ENCODE peak calls at places on chromosomes 7 and 10, in eight cellular contexts. One of them, this sample, is unnamed.

GRCh38 chr7:41130021-41130420 is 572.9 kb downstream of the INHBA start:
- DNase-seq in IMR-90: no peak
- DNase-seq in GM12865: no peak
- DNase-seq in prostate gland: no peak
- DNase-seq in Panc1: no peak
- DNase-seq in PC-9: no peak
- DNase-seq in AG10803: no peak
- DNase-seq in mammary epithelial cell: no peak
- DNase-seq in this sample: no peak

GRCh38 chr7:80014507-80014906 is 120.1 kb upstream of the GNAI1 start:
- DNase-seq in IMR-90: peak; percentile 66
- DNase-seq in GM12865: no peak
- DNase-seq in prostate gland: no peak
- DNase-seq in Panc1: no peak
- DNase-seq in PC-9: no peak
- DNase-seq in AG10803: peak; percentile 28
- DNase-seq in mammary epithelial cell: peak; percentile 1
- DNase-seq in this sample: no peak

GRCh38 chr7:137882806-137883205 is 36.0 kb upstream of the DGKI start:
- DNase-seq in IMR-90: peak; percentile 50
- DNase-seq in GM12865: no peak
- DNase-seq in prostate gland: no peak
- DNase-seq in Panc1: no peak
- DNase-seq in PC-9: no peak
- DNase-seq in AG10803: peak; percentile 19
- DNase-seq in mammary epithelial cell: no peak
- DNase-seq in this sample: no peak

GRCh38 chr7:150811-151221 is 41.6 kb upstream of the FAM20C start:
- DNase-seq in IMR-90: no peak
- DNase-seq in GM12865: no peak
- DNase-seq in prostate gland: no peak
- DNase-seq in Panc1: no peak
- DNase-seq in PC-9: no peak
- DNase-seq in AG10803: no peak
- DNase-seq in mammary epithelial cell: no peak
- DNase-seq in this sample: no peak

GRCh38 chr7:40827217-40828085 is 692.6 kb downstream of the SUGCT start:
- DNase-seq in IMR-90: no peak
- DNase-seq in GM12865: no peak
- DNase-seq in prostate gland: no peak
- DNase-seq in Panc1: no peak
- DNase-seq in PC-9: no peak
- DNase-seq in AG10803: peak; percentile 90
- DNase-seq in mammary epithelial cell: peak; percentile 76
- DNase-seq in this sample: no peak

GRCh38 chr7:7799138-7799537 is 80.7 kb upstream of the RPA3 start:
- DNase-seq in IMR-90: peak; percentile 61
- DNase-seq in GM12865: no peak
- DNase-seq in prostate gland: no peak
- DNase-seq in Panc1: peak; percentile 64
- DNase-seq in PC-9: peak; percentile 25
- DNase-seq in AG10803: peak; percentile 49
- DNase-seq in mammary epithelial cell: no peak
- DNase-seq in this sample: no peak

GRCh38 chr10:96341219-96342182 is 17.3 kb downstream of the OPALIN start:
- DNase-seq in IMR-90: no peak
- DNase-seq in GM12865: peak; percentile 62
- DNase-seq in prostate gland: no peak
- DNase-seq in Panc1: no peak
- DNase-seq in PC-9: no peak
- DNase-seq in AG10803: no peak
- DNase-seq in mammary epithelial cell: no peak
- DNase-seq in this sample: peak; percentile 19

GRCh38 chr10:11720260-11720741 is 21.9 kb upstream of the ECHDC3 start:
- DNase-seq in IMR-90: no peak
- DNase-seq in GM12865: no peak
- DNase-seq in prostate gland: no peak
- DNase-seq in Panc1: no peak
- DNase-seq in PC-9: no peak
- DNase-seq in AG10803: no peak
- DNase-seq in mammary epithelial cell: no peak
- DNase-seq in this sample: no peak

GRCh38 chr10:130495116-130495862 is 359.1 kb downstream of the GLRX3 start:
- DNase-seq in IMR-90: no peak
- DNase-seq in GM12865: no peak
- DNase-seq in prostate gland: no peak
- DNase-seq in Panc1: no peak
- DNase-seq in PC-9: no peak
- DNase-seq in AG10803: no peak
- DNase-seq in mammary epithelial cell: no peak
- DNase-seq in this sample: no peak

GRCh38 chr10:114279289-114279688 is 40.2 kb downstream of the VWA2 start:
- DNase-seq in IMR-90: no peak
- DNase-seq in GM12865: no peak
- DNase-seq in prostate gland: no peak
- DNase-seq in Panc1: no peak
- DNase-seq in PC-9: no peak
- DNase-seq in AG10803: no peak
- DNase-seq in mammary epithelial cell: no peak
- DNase-seq in this sample: no peak

GRCh38 chr7:72182036-72182435 is 230.1 kb downstream of the CALN1 start:
- DNase-seq in IMR-90: no peak
- DNase-seq in GM12865: no peak
- DNase-seq in prostate gland: no peak
- DNase-seq in Panc1: no peak
- DNase-seq in PC-9: no peak
- DNase-seq in AG10803: no peak
- DNase-seq in mammary epithelial cell: no peak
- DNase-seq in this sample: no peak

GRCh38 chr10:93616844-93617360 is 4.6 kb downstream of the PDE6C start:
- DNase-seq in IMR-90: no peak
- DNase-seq in GM12865: no peak
- DNase-seq in prostate gland: no peak
- DNase-seq in Panc1: no peak
- DNase-seq in PC-9: no peak
- DNase-seq in AG10803: no peak
- DNase-seq in mammary epithelial cell: no peak
- DNase-seq in this sample: no peak

GRCh38 chr7:88299126-88299525 is 7.6 kb downstream of the STEAP4 start:
- DNase-seq in IMR-90: no peak
- DNase-seq in GM12865: no peak
- DNase-seq in prostate gland: no peak
- DNase-seq in Panc1: no peak
- DNase-seq in PC-9: no peak
- DNase-seq in AG10803: no peak
- DNase-seq in mammary epithelial cell: no peak
- DNase-seq in this sample: no peak

GRCh38 chr10:23442936-23443335 is 4.1 kb downstream of the OTUD1 start:
- DNase-seq in IMR-90: peak; percentile 62
- DNase-seq in GM12865: no peak
- DNase-seq in prostate gland: no peak
- DNase-seq in Panc1: no peak
- DNase-seq in PC-9: no peak
- DNase-seq in AG10803: peak; percentile 63
- DNase-seq in mammary epithelial cell: peak; percentile 39
- DNase-seq in this sample: no peak

GRCh38 chr7:145797507-145797906 is 319.1 kb upstream of the CNTNAP2 start:
- DNase-seq in IMR-90: no peak
- DNase-seq in GM12865: no peak
- DNase-seq in prostate gland: no peak
- DNase-seq in Panc1: no peak
- DNase-seq in PC-9: no peak
- DNase-seq in AG10803: no peak
- DNase-seq in mammary epithelial cell: no peak
- DNase-seq in this sample: no peak

GRCh38 chr7:29569648-29570047 is 6.0 kb downstream of the PRR15 start:
- DNase-seq in IMR-90: no peak
- DNase-seq in GM12865: no peak
- DNase-seq in prostate gland: no peak
- DNase-seq in Panc1: no peak
- DNase-seq in PC-9: peak; percentile 54
- DNase-seq in AG10803: no peak
- DNase-seq in mammary epithelial cell: peak; percentile 71
- DNase-seq in this sample: no peak

GRCh38 chr10:100736809-100737358 is 8.5 kb upstream of the PAX2 start:
- DNase-seq in IMR-90: no peak
- DNase-seq in GM12865: no peak
- DNase-seq in prostate gland: no peak
- DNase-seq in Panc1: no peak
- DNase-seq in PC-9: no peak
- DNase-seq in AG10803: no peak
- DNase-seq in mammary epithelial cell: no peak
- DNase-seq in this sample: peak; percentile 28

GRCh38 chr7:153413540-153414287 is 638.5 kb upstream of the DPP6 start:
- DNase-seq in IMR-90: no peak
- DNase-seq in GM12865: no peak
- DNase-seq in prostate gland: no peak
- DNase-seq in Panc1: no peak
- DNase-seq in PC-9: no peak
- DNase-seq in AG10803: no peak
- DNase-seq in mammary epithelial cell: no peak
- DNase-seq in this sample: no peak
- TF ChIP-seq CTCF in IMR-90: no peak
- TF ChIP-seq CTCF in GM12865: no peak
- TF ChIP-seq CTCF in prostate gland: no peak
- TF ChIP-seq CTCF in Panc1: no peak
- TF ChIP-seq CTCF in PC-9: no peak
- TF ChIP-seq CTCF in AG10803: no peak
- TF ChIP-seq CTCF in mammary epithelial cell: no peak
- TF ChIP-seq CTCF in this sample: no peak

GRCh38 chr7:69599879-69600764 is 1.8 kb downstream of the AUTS2 start:
- DNase-seq in IMR-90: no peak
- DNase-seq in GM12865: peak; percentile 36
- DNase-seq in prostate gland: peak; percentile 13
- DNase-seq in Panc1: no peak
- DNase-seq in PC-9: no peak
- DNase-seq in AG10803: peak; percentile 22
- DNase-seq in mammary epithelial cell: no peak
- DNase-seq in this sample: peak; percentile 38
- TF ChIP-seq CTCF in IMR-90: no peak
- TF ChIP-seq CTCF in GM12865: no peak
- TF ChIP-seq CTCF in prostate gland: no peak
- TF ChIP-seq CTCF in Panc1: no peak
- TF ChIP-seq CTCF in PC-9: no peak
- TF ChIP-seq CTCF in AG10803: no peak
- TF ChIP-seq CTCF in mammary epithelial cell: no peak
- TF ChIP-seq CTCF in this sample: no peak

DNA sequence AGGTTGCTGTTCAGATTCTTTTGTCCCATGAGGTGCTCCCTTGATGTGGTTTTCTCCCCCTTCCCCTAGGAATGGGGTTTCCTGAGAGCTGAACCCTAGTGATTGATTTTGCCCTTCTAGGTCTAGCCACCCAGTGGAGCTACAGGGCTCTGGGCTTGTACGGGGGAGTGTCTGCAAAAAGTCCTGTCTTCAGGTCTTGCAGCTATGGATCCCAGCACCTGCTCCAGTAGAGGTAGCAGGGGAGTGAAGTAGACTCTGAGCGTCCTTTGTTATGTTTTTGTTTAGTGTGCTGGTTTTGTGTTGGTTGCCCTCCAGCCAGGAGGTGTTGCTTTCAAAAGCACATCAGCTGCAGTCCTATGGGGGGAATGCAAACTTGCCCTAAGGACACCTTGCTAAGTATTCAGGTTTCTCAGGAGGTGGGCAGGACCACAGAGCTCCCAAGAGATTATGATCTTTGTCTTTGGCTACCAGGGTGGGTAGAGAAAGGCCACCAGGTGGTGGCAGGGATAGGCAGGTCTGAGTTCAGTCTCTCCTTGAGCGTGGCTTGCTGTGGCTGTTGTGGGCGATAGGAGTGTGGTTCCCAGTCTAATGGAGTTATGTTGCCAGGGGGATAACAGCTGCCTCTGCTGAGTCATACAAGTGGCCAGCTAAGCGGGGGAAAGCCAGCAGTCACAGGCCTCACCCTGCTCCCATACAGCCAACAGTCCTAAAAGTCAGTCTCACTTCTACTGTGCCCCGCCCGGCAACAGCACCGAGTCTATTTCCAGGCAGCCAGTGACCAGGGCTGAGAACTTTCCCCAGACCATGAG is 92.4 kb upstream of the JCAD start:
- DNase-seq in IMR-90: peak; percentile 88
- DNase-seq in GM12865: peak; percentile 50
- DNase-seq in prostate gland: no peak
- DNase-seq in Panc1: peak; percentile 1
- DNase-seq in PC-9: peak; percentile 84
- DNase-seq in AG10803: peak; percentile 92
- DNase-seq in mammary epithelial cell: peak; percentile 94
- DNase-seq in this sample: no peak
- TF ChIP-seq CTCF in IMR-90: peak; percentile 14
- TF ChIP-seq CTCF in GM12865: no peak
- TF ChIP-seq CTCF in prostate gland: no peak
- TF ChIP-seq CTCF in Panc1: no peak
- TF ChIP-seq CTCF in PC-9: no peak
- TF ChIP-seq CTCF in AG10803: peak; percentile 38
- TF ChIP-seq CTCF in mammary epithelial cell: peak; percentile 13
- TF ChIP-seq CTCF in this sample: no peak

GRCh38 chr10:35642023-35642792 is at the start of gene FZD8:
- DNase-seq in IMR-90: peak; percentile 90
- DNase-seq in GM12865: peak; percentile 88
- DNase-seq in prostate gland: peak; percentile 89
- DNase-seq in Panc1: no peak
- DNase-seq in PC-9: peak; percentile 65
- DNase-seq in AG10803: peak; percentile 91
- DNase-seq in mammary epithelial cell: peak; percentile 95
- DNase-seq in this sample: peak; percentile 90

GRCh38 chr10:35639651-35640311 is 2.3 kb downstream of the FZD8 start:
- DNase-seq in IMR-90: peak; percentile 70
- DNase-seq in GM12865: peak; percentile 18
- DNase-seq in prostate gland: peak; percentile 20
- DNase-seq in Panc1: no peak
- DNase-seq in PC-9: no peak
- DNase-seq in AG10803: peak; percentile 44
- DNase-seq in mammary epithelial cell: peak; percentile 46
- DNase-seq in this sample: no peak

GRCh38 chr10:35641430-35642015 is 573 bp downstream of the FZD8 start:
- DNase-seq in IMR-90: peak; percentile 42
- DNase-seq in GM12865: peak; percentile 36
- DNase-seq in prostate gland: no peak
- DNase-seq in Panc1: no peak
- DNase-seq in PC-9: no peak
- DNase-seq in AG10803: peak; percentile 53
- DNase-seq in mammary epithelial cell: no peak
- DNase-seq in this sample: peak; percentile 60

GRCh38 chr10:35640474-35640873 is 1.6 kb downstream of the FZD8 start:
- DNase-seq in IMR-90: peak; percentile 76
- DNase-seq in GM12865: peak; percentile 64
- DNase-seq in prostate gland: peak; percentile 55
- DNase-seq in Panc1: no peak
- DNase-seq in PC-9: no peak
- DNase-seq in AG10803: peak; percentile 77
- DNase-seq in mammary epithelial cell: peak; percentile 66
- DNase-seq in this sample: peak; percentile 82

DNA sequence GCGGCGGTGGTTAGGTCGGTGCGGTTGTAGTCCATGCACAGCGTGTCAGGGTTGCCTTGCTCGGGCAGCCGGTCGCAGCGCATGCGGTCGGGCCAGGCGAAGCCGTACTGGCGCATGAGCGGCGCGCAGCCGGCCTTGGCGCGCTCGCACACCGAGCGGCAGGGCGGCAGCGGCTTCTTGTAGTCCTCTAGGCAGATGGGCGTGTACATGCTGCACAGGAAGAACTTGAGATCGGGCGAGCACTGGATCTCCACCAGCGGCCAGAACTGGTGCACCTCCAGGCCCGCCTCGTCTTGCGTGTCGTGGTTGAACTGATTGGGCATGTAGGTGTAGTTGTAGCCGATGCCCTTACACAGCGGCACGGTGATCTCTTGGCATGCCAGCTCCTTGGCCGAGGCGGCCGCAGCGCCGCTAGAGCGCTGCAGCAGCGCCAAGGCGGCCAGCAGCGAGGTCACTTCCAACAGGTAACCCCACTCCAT is 1.1 kb downstream of the FZD8 start:
- DNase-seq in IMR-90: peak; percentile 87
- DNase-seq in GM12865: peak; percentile 87
- DNase-seq in prostate gland: peak; percentile 37
- DNase-seq in Panc1: peak; percentile 20
- DNase-seq in PC-9: peak; percentile 38
- DNase-seq in AG10803: peak; percentile 88
- DNase-seq in mammary epithelial cell: peak; percentile 86
- DNase-seq in this sample: peak; percentile 57
- TF ChIP-seq CTCF in IMR-90: no peak
- TF ChIP-seq CTCF in GM12865: no peak
- TF ChIP-seq CTCF in prostate gland: peak; percentile 2
- TF ChIP-seq CTCF in Panc1: no peak
- TF ChIP-seq CTCF in PC-9: no peak
- TF ChIP-seq CTCF in AG10803: peak; percentile 0
- TF ChIP-seq CTCF in mammary epithelial cell: no peak
- TF ChIP-seq CTCF in this sample: no peak